ENCODE peak calls at places on chromosomes 12 and 14, in six cellular contexts. R, M, U, C, N and G are unnamed samples.

GRCh38 chr12:52156757-52157565 is 34.9 kb downstream of the KRT80 start:
- DNase-seq in C (peak; percentile 80), R (peak; percentile 74), M (peak; percentile 88), U (peak; percentile 76), N (peak; percentile 92), G (peak; percentile 75)

GRCh38 chr12:81896771-81897170 is 137.6 kb upstream of the PPFIA2 start:
- DNase-seq in R (no peak), N (peak; percentile 36), U (no peak), M (no peak), C (no peak), G (no peak)

GRCh38 chr12:116466536-116466935 is 92.6 kb upstream of the MAP1LC3B2 start:
- DNase-seq in N (no peak), M (peak; percentile 28), C (no peak), U (no peak), R (no peak), G (no peak)

GRCh38 chr12:53058674-53059433 is 9.0 kb downstream of the TNS2 start:
- DNase-seq in R (peak; percentile 31), N (peak; percentile 30), M (peak; percentile 66), C (no peak), U (no peak), G (no peak)

GRCh38 chr12:115354007-115354452 is 670.1 kb upstream of the TBX3 start:
- DNase-seq in R (peak; percentile 68), M (no peak), C (peak; percentile 99), U (peak; percentile 88), N (no peak), G (peak; percentile 91)

GRCh38 chr12:16608346-16608745 is 2.4 kb upstream of the LMO3 start:
- DNase-seq in N (no peak), C (no peak), U (no peak), R (no peak), M (no peak), G (no peak)

GRCh38 chr12:121611306-121611705 is 15.0 kb upstream of the ORAI1 start:
- DNase-seq in N (peak; percentile 91), M (no peak), C (no peak), R (no peak), U (no peak), G (peak; percentile 21)

GRCh38 chr12:106090586-106091411 is 48.0 kb downstream of the NUAK1 start:
- DNase-seq in R (peak; percentile 59), C (peak; percentile 45), N (no peak), U (peak; percentile 85), M (no peak), G (no peak)

GRCh38 chr14:37150414-37150813 is 22.0 kb downstream of the SLC25A21 start:
- DNase-seq in N (no peak), R (no peak), U (no peak), C (peak; percentile 36), M (no peak), G (peak; percentile 50)

GRCh38 chr12:164207-164606 is 49.8 kb downstream of the SLC6A12 start:
- DNase-seq in U (no peak), R (no peak), N (no peak), M (no peak), C (no peak), G (no peak)

GRCh38 chr12:120833849-120834248 is 70.3 kb downstream of the SPPL3 start:
- DNase-seq in R (no peak), C (no peak), N (no peak), M (no peak), U (no peak), G (no peak)

GRCh38 chr12:100899301-100899700 is 104.7 kb downstream of the ANO4 start:
- DNase-seq in M (no peak), C (no peak), N (no peak), U (no peak), R (no peak), G (no peak)

GRCh38 chr12:100897240-100897639 is 102.7 kb downstream of the ANO4 start:
- DNase-seq in U (no peak), R (no peak), M (no peak), C (no peak), N (no peak), G (no peak)

GRCh38 chr12:100904270-100904669 is 109.7 kb downstream of the ANO4 start:
- DNase-seq in C (peak; percentile 46), R (no peak), N (no peak), M (no peak), U (no peak), G (no peak)

GRCh38 chr12:100900808-100901207 is 106.2 kb downstream of the ANO4 start:
- DNase-seq in R (no peak), U (no peak), M (no peak), C (no peak), N (no peak), G (no peak)

GRCh38 chr12:100901266-100901665 is 106.7 kb downstream of the ANO4 start:
- DNase-seq in N (no peak), R (no peak), U (no peak), C (no peak), M (no peak), G (no peak)
- TF ChIP-seq CTCF in N (no peak), R (no peak), U (no peak), C (no peak), M (no peak), G (no peak)

GRCh38 chr14:67133595-67134441 is 55.4 kb upstream of the GARIN2 start:
- DNase-seq in R (no peak), N (no peak), C (no peak), M (no peak), U (no peak), G (no peak)

DNA sequence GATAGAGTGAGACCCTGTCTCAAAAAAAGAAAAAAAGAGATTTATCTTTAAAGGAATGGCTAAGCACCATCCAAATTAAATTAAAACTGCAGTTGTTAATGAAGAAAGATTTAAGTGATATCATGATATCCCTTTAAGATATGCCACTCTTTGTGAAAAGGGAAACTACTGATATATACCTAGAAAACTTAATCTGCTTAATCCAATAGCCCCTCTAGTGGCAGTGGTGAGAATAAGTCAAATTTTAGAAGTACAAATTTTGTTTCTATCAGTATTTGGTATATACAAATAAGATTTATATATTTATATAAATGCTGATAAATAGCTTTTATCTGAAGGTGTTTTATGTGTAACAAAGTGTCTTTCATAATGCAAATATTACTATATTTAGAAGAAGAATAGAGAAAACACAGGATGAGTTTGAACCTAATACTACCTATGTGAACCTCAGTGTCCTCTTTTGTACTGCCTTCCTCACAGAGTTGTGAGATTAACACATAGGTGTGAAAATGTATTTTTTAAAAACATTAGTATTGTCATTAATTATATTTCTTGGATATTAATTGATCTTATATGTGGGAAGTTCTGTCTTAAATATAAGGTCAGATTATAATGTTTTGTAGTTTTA is 51.4 kb upstream of the GARIN2 start:
- DNase-seq in U (no peak), M (no peak), R (no peak), C (peak; percentile 6), N (no peak), G (peak; percentile 18)
- H3K27ac ChIP-seq in U (no peak overlapping the region), M (no peak overlapping the region), R (no peak overlapping the region), C (no peak overlapping the region), N (no peak overlapping the region), G (no peak overlapping the region)

GRCh38 chr14:104685216-104685997 is 4.0 kb upstream of the INF2 start:
- DNase-seq in C (no peak), M (no peak), N (no peak), U (no peak), R (no peak), G (no peak)
- TF ChIP-seq CTCF in C (peak; percentile 20), M (no peak), N (peak; percentile 33), U (no peak), R (no peak), G (no peak)

GRCh38 chr14:99757331-99758070 is 35.7 kb upstream of the EML1 start:
- DNase-seq in U (no peak), N (no peak), C (peak; percentile 95), M (peak; percentile 30), R (no peak), G (peak; percentile 80)

GRCh38 chr14:99755068-99755405 is 38.2 kb upstream of the EML1 start:
- DNase-seq in N (no peak), C (no peak), R (no peak), M (peak; percentile 51), U (no peak), G (no peak)

GRCh38 chr14:99754141-99755067 is 38.8 kb upstream of the EML1 start:
- DNase-seq in N (no peak), M (peak; percentile 52), U (no peak), C (peak; percentile 41), R (no peak), G (peak; percentile 45)

GRCh38 chr14:99756796-99757195 is 36.4 kb upstream of the EML1 start:
- DNase-seq in N (no peak), R (no peak), C (no peak), U (no peak), M (peak; percentile 49), G (no peak)

GRCh38 chr14:99755629-99756603 is 37.3 kb upstream of the EML1 start:
- DNase-seq in N (no peak), C (peak; percentile 56), R (peak; percentile 93), M (peak; percentile 74), U (peak; percentile 92), G (peak; percentile 34)
- H3K27ac ChIP-seq in N (no peak overlapping the region), C (no peak overlapping the region), R (no peak overlapping the region), M (peak overlapping the region; percentile 30), U (no peak overlapping the region), G (peak overlapping the region; percentile 77)

GRCh38 chr12:64946132-64946829 is 121.8 kb downstream of the TBC1D30 start:
- DNase-seq in C (no peak), N (no peak), U (no peak), M (no peak), R (no peak), G (no peak)

GRCh38 chr12:64950899-64951298 is 126.5 kb downstream of the TBC1D30 start:
- DNase-seq in R (no peak), N (no peak), C (no peak), M (no peak), U (no peak), G (no peak)

GRCh38 chr12:64951944-64952343 is 127.5 kb downstream of the TBC1D30 start:
- DNase-seq in R (no peak), M (no peak), U (no peak), C (no peak), N (no peak), G (no peak)
- TF ChIP-seq CTCF in R (no peak), M (no peak), U (no peak), C (no peak), N (no peak), G (no peak)

GRCh38 chr12:94149781-94150482 is 1.6 kb downstream of the PLXNC1 start:
- DNase-seq in N (peak; percentile 64), U (no peak), M (peak; percentile 71), R (peak; percentile 59), C (no peak), G (no peak)
- H3K27ac ChIP-seq in N (no peak overlapping the region), U (no peak overlapping the region), M (peak overlapping the region; percentile 14), R (no peak overlapping the region), C (no peak overlapping the region), G (no peak overlapping the region)

GRCh38 chr14:94370524-94370910 is 17.9 kb downstream of the SERPINA1 start:
- DNase-seq in N (no peak), M (peak; percentile 21), U (no peak), R (no peak), C (no peak), G (no peak)
- TF ChIP-seq CTCF in N (no peak), M (no peak), U (no peak), R (no peak), C (no peak), G (no peak)

DNA sequence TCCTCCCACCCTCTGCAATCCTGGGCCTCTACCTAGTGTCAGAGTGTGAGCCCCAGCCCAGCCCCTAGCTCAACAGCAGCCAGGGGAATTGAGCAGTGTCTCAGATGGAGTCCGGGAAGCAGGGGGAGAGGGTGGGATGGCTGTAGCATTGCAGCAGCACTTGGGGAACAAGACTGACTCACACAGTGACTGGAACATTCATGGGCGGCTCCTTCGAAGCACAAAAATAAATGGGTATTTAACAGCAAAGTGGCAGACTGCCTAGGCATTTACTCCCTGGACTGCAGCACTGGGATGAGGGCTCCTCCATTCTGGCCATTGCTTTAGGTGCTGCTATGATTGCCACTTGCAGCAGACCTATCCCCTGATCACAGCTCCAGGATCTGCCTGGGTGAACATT is 46.0 kb upstream of the STK38L start:
- DNase-seq in R (peak; percentile 39), N (no peak), C (no peak), U (no peak), M (no peak), G (no peak)
- H3K27ac ChIP-seq in R (no peak overlapping the region), N (no peak overlapping the region), C (no peak overlapping the region), U (peak overlapping the region; percentile 45), M (no peak overlapping the region), G (no peak overlapping the region)